ENCODE peak calls at places on chromosomes 1 and 21, in ten cellular contexts. R is ovary, T is GM12865, J is CD14-positive monocyte, K is GM20000, Q is MM.1S, W is GM12878, X is GM12864, S is fibroblast of lung, A is tibial nerve. N is an unnamed sample.

GRCh38 chr1:66273674-66274073 is 260.3 kb upstream of the SGIP1 start:
- DNase-seq in R (no peak), T (no peak), J (no peak), K (no peak), Q (no peak), W (no peak), X (no peak), S (no peak), A (no peak), N (no peak)

GRCh38 chr1:87226341-87226760 is 102.3 kb upstream of the LMO4 start:
- DNase-seq in R (peak; percentile 57), T (no peak), J (no peak), K (no peak), Q (no peak), W (no peak), X (no peak), S (peak; percentile 100), A (peak; percentile 71), N (no peak)

GRCh38 chr1:239170828-239171227 is 215.5 kb upstream of the CHRM3 start:
- DNase-seq in R (no peak), T (no peak), J (no peak), K (no peak), Q (peak; percentile 80), W (no peak), X (no peak), S (no peak), A (no peak), N (no peak)

GRCh38 chr1:67429011-67429527 is 1.1 kb downstream of the SERBP1 start:
- DNase-seq in R (no peak), T (peak; percentile 57), J (peak; percentile 46), K (peak; percentile 16), Q (peak; percentile 61), W (no peak), X (no peak), S (peak; percentile 18), A (peak; percentile 14), N (no peak)

GRCh38 chr1:35434703-35435102 is 122.5 kb downstream of the KIAA0319L start:
- DNase-seq in R (no peak), T (no peak), J (no peak), K (no peak), Q (no peak), W (no peak), X (no peak), S (no peak), A (no peak), N (no peak)

GRCh38 chr21:41783476-41784150 is 16.8 kb upstream of the RIPK4 start:
- DNase-seq in R (no peak), T (no peak), J (peak; percentile 42), K (no peak), Q (no peak), W (no peak), X (no peak), S (peak; percentile 54), A (no peak), N (no peak)

GRCh38 chr1:198267921-198268320 is 111.1 kb downstream of the NEK7 start:
- DNase-seq in R (no peak), T (no peak), J (no peak), K (no peak), Q (no peak), W (no peak), X (no peak), S (peak; percentile 91), A (no peak), N (no peak)

GRCh38 chr1:116286541-116286971 is 86.5 kb upstream of the ATP1A1 start:
- DNase-seq in R (no peak), T (peak; percentile 23), J (no peak), K (no peak), Q (no peak), W (no peak), X (no peak), S (peak; percentile 63), A (no peak), N (no peak)

GRCh38 chr1:192602757-192603156 is 27.2 kb downstream of the RGS1 start:
- DNase-seq in R (no peak), T (peak; percentile 16), J (no peak), K (no peak), Q (no peak), W (no peak), X (no peak), S (no peak), A (no peak), N (no peak)

GRCh38 chr1:151104630-151105029 is 34.1 kb downstream of the GABPB2 start:
- DNase-seq in R (no peak), T (no peak), J (no peak), K (no peak), Q (no peak), W (no peak), X (no peak), S (no peak), A (no peak), N (no peak)

DNA sequence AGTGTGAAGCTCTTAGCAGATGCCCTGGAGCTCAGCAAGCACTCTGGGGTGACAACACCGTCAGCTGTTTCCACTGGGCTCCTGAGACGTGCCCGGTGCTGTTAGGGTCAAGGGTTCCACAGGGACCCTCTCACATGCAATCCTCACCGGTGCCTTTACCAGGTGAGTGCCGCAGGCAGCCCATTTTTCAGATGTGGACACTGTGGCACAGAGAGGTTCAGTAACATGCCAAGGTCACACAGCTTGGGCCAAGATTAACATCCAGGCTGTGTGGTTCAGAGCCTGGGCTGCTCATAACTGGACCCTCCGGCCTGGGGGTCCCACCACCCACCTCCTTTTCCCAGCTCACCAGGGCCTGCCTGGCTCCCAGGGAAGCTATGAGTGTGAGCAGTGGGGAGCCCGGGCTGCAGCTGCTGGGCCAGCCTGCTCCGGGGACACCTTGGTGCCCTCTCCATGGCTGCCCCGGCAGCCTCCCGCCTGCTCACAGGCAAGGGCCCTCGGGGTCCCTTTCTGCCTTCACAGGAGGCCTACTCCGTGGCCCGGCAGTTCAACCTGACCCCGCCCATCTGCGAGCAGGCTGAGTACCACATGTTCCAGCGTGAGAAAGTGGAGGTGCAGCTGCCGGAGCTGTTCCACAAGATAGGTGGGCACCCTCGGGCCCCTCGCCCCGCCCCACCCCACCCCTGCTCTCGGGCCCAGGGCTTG is 49.3 kb downstream of the KCNAB2 start:
- DNase-seq in R (no peak), T (no peak), J (no peak), K (no peak), Q (no peak), W (no peak), X (no peak), S (no peak), A (no peak), N (no peak)
- TF ChIP-seq CTCF in R (no peak), T (no peak), J (no peak), K (no peak), Q (no peak), W (no peak), X (no peak), S (no peak), A (no peak), N (no peak)

GRCh38 chr1:61122389-61122788 is 40.0 kb downstream of the NFIA start:
- DNase-seq in R (no peak), T (no peak), J (no peak), K (no peak), Q (no peak), W (no peak), X (no peak), S (no peak), A (no peak), N (no peak)

GRCh38 chr1:61121631-61122030 is 39.3 kb downstream of the NFIA start:
- DNase-seq in R (no peak), T (no peak), J (no peak), K (no peak), Q (no peak), W (no peak), X (no peak), S (no peak), A (no peak), N (no peak)

GRCh38 chr1:61119085-61119484 is 36.7 kb downstream of the NFIA start:
- DNase-seq in R (no peak), T (no peak), J (no peak), K (no peak), Q (no peak), W (no peak), X (no peak), S (no peak), A (no peak), N (no peak)

GRCh38 chr1:61120307-61120840 is 38.0 kb downstream of the NFIA start:
- DNase-seq in R (no peak), T (no peak), J (no peak), K (no peak), Q (no peak), W (no peak), X (no peak), S (no peak), A (no peak), N (no peak)

GRCh38 chr1:61120998-61121397 is 38.6 kb downstream of the NFIA start:
- DNase-seq in R (no peak), T (no peak), J (no peak), K (no peak), Q (no peak), W (no peak), X (no peak), S (no peak), A (peak; percentile 46), N (no peak)
- TF ChIP-seq CTCF in R (no peak), T (no peak), J (no peak), K (no peak), Q (no peak), W (no peak), X (no peak), S (no peak), A (no peak), N (no peak)

DNA sequence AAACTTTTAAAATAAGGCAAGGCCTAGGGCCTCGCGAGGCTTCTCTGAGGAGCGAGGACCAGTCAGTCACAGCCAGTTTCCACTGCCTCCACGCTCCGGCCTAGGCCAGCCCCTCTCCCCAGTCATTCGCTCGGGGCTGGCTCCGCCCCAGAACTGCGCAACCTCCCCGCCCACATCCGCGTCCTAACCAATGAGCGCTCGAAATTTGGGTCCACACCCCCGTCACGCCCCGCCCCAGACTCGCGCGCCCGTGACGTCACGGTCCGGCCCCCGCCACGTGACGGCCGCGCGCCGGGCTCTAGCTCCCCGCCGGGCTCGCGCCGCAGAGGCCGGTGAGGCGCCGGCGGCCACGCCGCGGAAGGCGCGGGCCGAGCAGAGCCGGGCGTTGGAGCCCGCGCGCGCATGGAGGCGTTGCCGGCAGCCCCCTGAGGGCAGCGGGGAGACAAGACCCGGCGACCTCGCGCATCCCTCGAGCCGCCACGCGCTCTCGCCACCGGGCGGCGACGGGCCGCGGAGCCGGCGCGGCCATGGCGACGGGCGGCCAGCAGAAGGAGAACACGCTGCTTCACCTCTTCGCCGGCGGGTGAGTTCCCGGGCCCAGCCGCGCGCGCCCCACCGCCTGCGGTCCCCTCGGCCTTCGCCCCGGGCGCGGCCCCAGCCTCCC is at the start of gene SLC25A33:
- DNase-seq in R (peak; percentile 98), T (peak; percentile 98), J (peak; percentile 97), K (peak; percentile 99), Q (peak; percentile 87), W (peak; percentile 91), X (peak; percentile 88), S (peak; percentile 94), A (peak; percentile 98), N (peak; percentile 99)
- TF ChIP-seq CTCF in R (no peak), T (no peak), J (no peak), K (no peak), Q (no peak), W (no peak), X (no peak), S (no peak), A (peak; percentile 68), N (peak; percentile 36)

DNA sequence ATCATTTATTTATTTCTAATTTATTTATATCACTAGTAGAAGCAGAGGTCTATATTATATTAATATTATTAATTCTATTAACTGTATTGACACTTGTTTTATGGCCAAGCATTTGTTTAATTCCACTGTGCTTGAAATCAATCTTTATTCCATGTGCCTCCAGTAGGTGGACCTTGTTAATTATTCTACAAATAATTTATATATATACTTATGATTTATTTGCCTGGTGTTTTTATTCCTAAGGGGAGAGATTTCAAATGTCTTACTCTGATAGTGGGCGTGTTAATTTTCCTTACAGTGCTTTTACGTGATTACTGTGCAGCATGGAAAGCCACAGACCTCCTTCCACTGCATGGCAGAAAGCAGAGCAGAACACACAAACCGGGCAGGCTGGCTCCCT is 17.5 kb upstream of the OR6N2 start:
- DNase-seq in R (no peak), T (no peak), J (no peak), K (no peak), Q (no peak), W (no peak), X (no peak), S (no peak), A (no peak), N (no peak)
- TF ChIP-seq CTCF in R (no peak), T (no peak), J (peak; percentile 66), K (no peak), Q (no peak), W (no peak), X (no peak), S (no peak), A (no peak), N (peak; percentile 32)